ENCODE peak calls at places on chromosome 12, in four cellular contexts. K is stimulated activated naive CD4-positive, alpha-beta T cell; F is thyroid gland; Q is EL. D is an unnamed sample.
A peak's percentile ranks its signal among the peaks of the same experiment; 100 is the strongest.

GRCh38 chr12:47754881-47755280 is 3.8 kb downstream of the RAPGEF3 start:
- DNase-seq in Q (no peak), F (peak; percentile 91), K (no peak), D (peak; percentile 80)

GRCh38 chr12:49098035-49098451 is 3.4 kb upstream of the DHH start:
- DNase-seq in K (peak; percentile 55), F (peak; percentile 39), Q (peak; percentile 45), D (peak; percentile 61)

GRCh38 chr12:22635812-22636211 is 10.8 kb downstream of the ETNK1 start:
- DNase-seq in F (no peak), Q (no peak), K (no peak), D (no peak)

GRCh38 chr12:57735952-57736742 is 2.4 kb downstream of the AGAP2 start:
- DNase-seq in Q (peak; percentile 65), K (no peak), F (no peak), D (peak; percentile 86)

GRCh38 chr12:131192951-131193350 is 239.2 kb downstream of the ADGRD1 start:
- DNase-seq in K (no peak), Q (no peak), F (no peak), D (no peak)

GRCh38 chr12:49008943-49009342 is 9.6 kb downstream of the PRKAG1 start:
- DNase-seq in Q (no peak), F (no peak), K (no peak), D (no peak)

GRCh38 chr12:68224613-68225285 is 861 bp downstream of the IL26 start:
- DNase-seq in K (no peak), F (no peak), Q (peak; percentile 75), D (no peak)

GRCh38 chr12:4031703-4032291 is 158.6 kb upstream of the PARP11 start:
- DNase-seq in K (no peak), F (no peak), Q (peak; percentile 20), D (peak; percentile 46)

GRCh38 chr12:17992002-17992656 is 97.9 kb downstream of the RERGL start:
- DNase-seq in K (no peak), Q (peak; percentile 45), F (peak; percentile 4), D (peak; percentile 56)

GRCh38 chr12:2352203-2352602 is 299.4 kb downstream of the CACNA1C start:
- DNase-seq in K (no peak), F (no peak), Q (no peak), D (no peak)

GRCh38 chr12:19390208-19390607 is 49.1 kb upstream of the AEBP2 start:
- DNase-seq in Q (no peak), F (no peak), K (no peak), D (no peak)

GRCh38 chr12:68451261-68452091 is 119.3 kb upstream of the MDM1 start:
- DNase-seq in K (no peak), F (peak; percentile 44), Q (peak; percentile 76), D (peak; percentile 35)